ENCODE peak calls at places on chromosomes 1 and 21, in nine cellular contexts. Y, U, Z, R, D, H, C, W and P are unnamed samples.

GRCh38 chr1:160539896-160540858 is 17.1 kb upstream of the SLAMF6 start:
- DNase-seq in Y (no peak), U (peak), Z (no peak), R (no peak), D (no peak), H (no peak), C (peak), W (no peak), P (peak)

GRCh38 chr1:26353210-26353859 is 595 bp downstream of the CRYBG2 start:
- DNase-seq in Y (no peak), U (no peak), Z (no peak), R (no peak), D (no peak), H (no peak), C (no peak), W (no peak), P (no peak)

GRCh38 chr1:235736263-235736662 is 86.7 kb upstream of the GNG4 start:
- DNase-seq in Y (no peak), U (no peak), Z (no peak), R (no peak), D (no peak), H (no peak), C (no peak), W (no peak), P (no peak)

GRCh38 chr21:37233551-37234146 is 33.5 kb downstream of the VPS26C start:
- DNase-seq in Y (no peak), U (no peak), Z (no peak), R (no peak), D (no peak), H (no peak), C (no peak), W (no peak), P (no peak)

GRCh38 chr1:16212251-16212961 is at the start of gene ARHGEF19:
- DNase-seq in Y (peak), U (peak), Z (peak), R (no peak), D (no peak), H (no peak), C (no peak), W (no peak), P (no peak)

GRCh38 chr1:154791292-154792278 is 78.5 kb downstream of the KCNN3 start:
- DNase-seq in Y (no peak), U (peak), Z (no peak), R (peak), D (no peak), H (peak), C (peak), W (no peak), P (no peak)

GRCh38 chr1:36609241-36610027 is 126.7 kb upstream of the CSF3R start:
- DNase-seq in Y (peak), U (peak), Z (no peak), R (peak), D (no peak), H (peak), C (no peak), W (no peak), P (peak)

GRCh38 chr1:2916153-2916552 is 105.1 kb upstream of the ACTRT2 start:
- DNase-seq in Y (no peak), U (no peak), Z (no peak), R (no peak), D (no peak), H (no peak), C (no peak), W (no peak), P (no peak)

GRCh38 chr1:30083800-30084464 is 639.5 kb downstream of the MATN1 start:
- DNase-seq in Y (no peak), U (no peak), Z (no peak), R (peak), D (peak), H (peak), C (no peak), W (no peak), P (no peak)

GRCh38 chr1:199875337-199875736 is 152.2 kb upstream of the NR5A2 start:
- DNase-seq in Y (no peak), U (no peak), Z (no peak), R (no peak), D (no peak), H (no peak), C (no peak), W (no peak), P (no peak)

GRCh38 chr1:21468597-21468996 is 28.7 kb downstream of the NBPF3 start:
- DNase-seq in Y (no peak), U (peak), Z (no peak), R (peak), D (no peak), H (peak), C (no peak), W (no peak), P (no peak)

GRCh38 chr21:37565530-37566223 is 199.1 kb downstream of the DYRK1A start:
- DNase-seq in Y (no peak), U (no peak), Z (no peak), R (peak), D (no peak), H (no peak), C (no peak), W (no peak), P (no peak)

GRCh38 chr1:193625255-193625654 is 438.8 kb upstream of the B3GALT2 start:
- DNase-seq in Y (no peak), U (no peak), Z (no peak), R (no peak), D (no peak), H (no peak), C (no peak), W (no peak), P (no peak)

GRCh38 chr1:215523128-215523861 is 43.8 kb upstream of the KCTD3 start:
- DNase-seq in Y (no peak), U (no peak), Z (no peak), R (peak), D (no peak), H (no peak), C (no peak), W (no peak), P (no peak)

GRCh38 chr1:175075572-175076568 is 8.2 kb downstream of the TNN start:
- DNase-seq in Y (no peak), U (peak), Z (no peak), R (peak), D (no peak), H (peak), C (no peak), W (no peak), P (no peak)

GRCh38 chr1:175073054-175073453 is 5.4 kb downstream of the TNN start:
- DNase-seq in Y (no peak), U (no peak), Z (no peak), R (peak), D (no peak), H (no peak), C (no peak), W (peak), P (no peak)

GRCh38 chr1:175071544-175071943 is 3.9 kb downstream of the TNN start:
- DNase-seq in Y (no peak), U (no peak), Z (no peak), R (no peak), D (no peak), H (no peak), C (no peak), W (no peak), P (no peak)

GRCh38 chr1:175072131-175072941 is 4.7 kb downstream of the TNN start:
- DNase-seq in Y (no peak), U (peak), Z (no peak), R (peak), D (no peak), H (peak), C (no peak), W (no peak), P (no peak)

DNA sequence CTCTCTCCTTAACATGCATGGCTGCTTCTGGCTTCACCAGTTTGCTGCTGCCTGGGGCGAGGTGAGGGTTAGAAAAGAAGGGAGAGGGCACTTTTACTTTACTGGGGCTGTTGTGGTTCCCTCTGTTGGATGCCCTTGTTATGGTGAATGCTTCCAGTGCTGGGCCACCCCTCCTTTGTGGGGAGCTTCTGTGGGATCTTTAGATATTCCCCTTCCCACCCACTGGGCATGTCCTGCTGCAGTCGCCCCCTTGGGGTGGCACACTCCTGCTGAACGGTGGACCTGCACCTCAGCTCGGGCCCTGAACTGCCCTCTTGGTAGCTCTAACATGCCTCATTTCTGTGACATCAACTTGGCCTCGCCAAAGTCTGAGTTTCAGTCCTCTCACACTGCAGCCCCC is 6.0 kb downstream of the TNN start:
- DNase-seq in Y (no peak), U (peak), Z (no peak), R (no peak), D (no peak), H (no peak), C (no peak), W (no peak), P (no peak)
- TF ChIP-seq CTCF in Y (no peak), U (peak), Z (no peak), R (no peak), D (no peak), H (no peak), C (no peak), W (no peak), P (no peak)

DNA sequence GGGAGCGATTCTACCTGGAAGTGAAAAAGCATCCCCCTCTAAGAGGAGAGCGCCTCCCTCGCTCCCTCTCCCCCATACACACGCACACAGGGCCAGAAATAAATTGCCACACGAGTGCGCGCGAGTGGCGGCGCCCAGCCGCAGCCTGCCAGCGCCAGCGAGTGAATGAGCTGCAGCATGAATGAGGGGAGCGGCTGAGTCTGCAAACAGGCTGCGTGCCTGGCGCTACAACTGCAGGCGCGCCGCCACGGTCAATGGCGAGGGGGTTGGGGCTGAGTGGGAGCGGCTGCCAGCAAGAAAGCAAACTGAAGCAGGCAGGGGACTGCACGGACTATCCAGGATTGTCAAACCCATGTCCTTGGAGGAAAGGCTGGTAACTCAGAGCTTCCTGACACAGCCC is 2.2 kb downstream of the CAMK1G start:
- DNase-seq in Y (no peak), U (peak), Z (peak), R (peak), D (no peak), H (no peak), C (no peak), W (no peak), P (no peak)
- TF ChIP-seq CTCF in Y (no peak), U (no peak), Z (no peak), R (no peak), D (no peak), H (peak), C (no peak), W (no peak), P (no peak)

GRCh38 chr1:232743999-232744398 is 61.2 kb upstream of the MAP10 start:
- DNase-seq in Y (no peak), U (no peak), Z (no peak), R (no peak), D (no peak), H (no peak), C (no peak), W (no peak), P (no peak)
- TF ChIP-seq CTCF in Y (no peak), U (no peak), Z (no peak), R (no peak), D (no peak), H (no peak), C (no peak), W (no peak), P (no peak)

GRCh38 chr1:31296486-31297272 is at the start of the genes SNRNP40 and ZCCHC17:
- DNase-seq in Y (peak), U (peak), Z (peak), R (peak), D (peak), H (peak), C (peak), W (peak), P (peak)
- TF ChIP-seq CTCF in Y (no peak), U (no peak), Z (no peak), R (peak), D (no peak), H (no peak), C (no peak), W (peak), P (no peak)